ENCODE peak calls at places on chromosomes 7 and 10, in six cellular contexts. One of them, this sample, is unnamed.

GRCh38 chr10:327889-328809 is 192.9 kb downstream of the ZMYND11 start:
- DNase-seq in psoas muscle: no peak
- DNase-seq in GM06990: no peak
- DNase-seq in progenitor cell of endocrine pancreas: no peak
- DNase-seq in cardiac fibroblast: no peak
- DNase-seq in prostate gland: no peak
- DNase-seq in this sample: no peak

GRCh38 chr10:72145657-72146450 is 57.5 kb upstream of the SPOCK2 start:
- DNase-seq in psoas muscle: no peak
- DNase-seq in GM06990: no peak
- DNase-seq in progenitor cell of endocrine pancreas: no peak
- DNase-seq in cardiac fibroblast: no peak
- DNase-seq in prostate gland: no peak
- DNase-seq in this sample: no peak

GRCh38 chr7:16062269-16062668 is 359.1 kb downstream of the CRPPA start:
- DNase-seq in psoas muscle: no peak
- DNase-seq in GM06990: no peak
- DNase-seq in progenitor cell of endocrine pancreas: no peak
- DNase-seq in cardiac fibroblast: peak; percentile 73
- DNase-seq in prostate gland: no peak
- DNase-seq in this sample: no peak

GRCh38 chr7:102875700-102876192 is 37.1 kb upstream of the LRRC17 start:
- DNase-seq in psoas muscle: no peak
- DNase-seq in GM06990: no peak
- DNase-seq in progenitor cell of endocrine pancreas: no peak
- DNase-seq in cardiac fibroblast: peak; percentile 92
- DNase-seq in prostate gland: no peak
- DNase-seq in this sample: no peak

GRCh38 chr7:47480576-47481538 is 101.1 kb downstream of the TNS3 start:
- DNase-seq in psoas muscle: no peak
- DNase-seq in GM06990: peak; percentile 66
- DNase-seq in progenitor cell of endocrine pancreas: no peak
- DNase-seq in cardiac fibroblast: no peak
- DNase-seq in prostate gland: peak; percentile 42
- DNase-seq in this sample: no peak

GRCh38 chr7:132161231-132161915 is 414.9 kb downstream of the PLXNA4 start:
- DNase-seq in psoas muscle: peak; percentile 38
- DNase-seq in GM06990: no peak
- DNase-seq in progenitor cell of endocrine pancreas: no peak
- DNase-seq in cardiac fibroblast: peak; percentile 44
- DNase-seq in prostate gland: peak; percentile 17
- DNase-seq in this sample: no peak

GRCh38 chr10:97169911-97170693 is 15.7 kb downstream of the SLIT1 start:
- DNase-seq in psoas muscle: no peak
- DNase-seq in GM06990: no peak
- DNase-seq in progenitor cell of endocrine pancreas: no peak
- DNase-seq in cardiac fibroblast: no peak
- DNase-seq in prostate gland: peak; percentile 74
- DNase-seq in this sample: no peak

GRCh38 chr10:133325392-133325760 is 11.3 kb downstream of the CALY start:
- DNase-seq in psoas muscle: no peak
- DNase-seq in GM06990: no peak
- DNase-seq in progenitor cell of endocrine pancreas: no peak
- DNase-seq in cardiac fibroblast: no peak
- DNase-seq in prostate gland: no peak
- DNase-seq in this sample: no peak

GRCh38 chr10:133343557-133343956 is 3.6 kb upstream of the PRAP1 start:
- DNase-seq in psoas muscle: no peak
- DNase-seq in GM06990: no peak
- DNase-seq in progenitor cell of endocrine pancreas: no peak
- DNase-seq in cardiac fibroblast: no peak
- DNase-seq in prostate gland: no peak
- DNase-seq in this sample: no peak

GRCh38 chr10:121616291-121616690 is 18.0 kb upstream of the FGFR2 start:
- DNase-seq in psoas muscle: no peak
- DNase-seq in GM06990: no peak
- DNase-seq in progenitor cell of endocrine pancreas: no peak
- DNase-seq in cardiac fibroblast: no peak
- DNase-seq in prostate gland: no peak
- DNase-seq in this sample: no peak

GRCh38 chr10:100362570-100363496 is 15.8 kb downstream of the SCD start:
- DNase-seq in psoas muscle: no peak
- DNase-seq in GM06990: no peak
- DNase-seq in progenitor cell of endocrine pancreas: no peak
- DNase-seq in cardiac fibroblast: no peak
- DNase-seq in prostate gland: no peak
- DNase-seq in this sample: no peak

GRCh38 chr7:71236488-71237179 is 104.7 kb downstream of the GALNT17 start:
- DNase-seq in psoas muscle: no peak
- DNase-seq in GM06990: no peak
- DNase-seq in progenitor cell of endocrine pancreas: no peak
- DNase-seq in cardiac fibroblast: no peak
- DNase-seq in prostate gland: no peak
- DNase-seq in this sample: no peak

GRCh38 chr10:110679633-110680472 is 35.7 kb downstream of the RBM20 start:
- DNase-seq in psoas muscle: peak; percentile 80
- DNase-seq in GM06990: no peak
- DNase-seq in progenitor cell of endocrine pancreas: no peak
- DNase-seq in cardiac fibroblast: no peak
- DNase-seq in prostate gland: no peak
- DNase-seq in this sample: no peak

GRCh38 chr10:37434091-37434490 is 308.7 kb downstream of the ANKRD30A start:
- DNase-seq in psoas muscle: no peak
- DNase-seq in GM06990: no peak
- DNase-seq in progenitor cell of endocrine pancreas: no peak
- DNase-seq in cardiac fibroblast: peak; percentile 0
- DNase-seq in prostate gland: no peak
- DNase-seq in this sample: no peak

GRCh38 chr7:108413782-108414492 is 42.3 kb downstream of the NRCAM start:
- DNase-seq in psoas muscle: no peak
- DNase-seq in GM06990: no peak
- DNase-seq in progenitor cell of endocrine pancreas: no peak
- DNase-seq in cardiac fibroblast: peak; percentile 36
- DNase-seq in prostate gland: no peak
- DNase-seq in this sample: no peak

GRCh38 chr10:72303424-72304128 is 29.9 kb downstream of the DDIT4 start:
- DNase-seq in psoas muscle: no peak
- DNase-seq in GM06990: no peak
- DNase-seq in progenitor cell of endocrine pancreas: no peak
- DNase-seq in cardiac fibroblast: no peak
- DNase-seq in prostate gland: no peak
- DNase-seq in this sample: no peak

GRCh38 chr7:127897704-127898454 is 133.4 kb downstream of the LRRC4 start:
- DNase-seq in psoas muscle: no peak
- DNase-seq in GM06990: no peak
- DNase-seq in progenitor cell of endocrine pancreas: no peak
- DNase-seq in cardiac fibroblast: no peak
- DNase-seq in prostate gland: no peak
- DNase-seq in this sample: no peak

GRCh38 chr10:12800302-12800701 is 201.2 kb downstream of the CCDC3 start:
- DNase-seq in psoas muscle: no peak
- DNase-seq in GM06990: no peak
- DNase-seq in progenitor cell of endocrine pancreas: no peak
- DNase-seq in cardiac fibroblast: no peak
- DNase-seq in prostate gland: no peak
- DNase-seq in this sample: no peak

GRCh38 chr7:16078076-16078952 is 343.0 kb downstream of the CRPPA start:
- DNase-seq in psoas muscle: no peak
- DNase-seq in GM06990: no peak
- DNase-seq in progenitor cell of endocrine pancreas: no peak
- DNase-seq in cardiac fibroblast: peak; percentile 84
- DNase-seq in prostate gland: peak; percentile 45
- DNase-seq in this sample: no peak

GRCh38 chr7:5266148-5267028 is 16.4 kb upstream of the SLC29A4 start:
- DNase-seq in psoas muscle: no peak
- DNase-seq in GM06990: no peak
- DNase-seq in progenitor cell of endocrine pancreas: no peak
- DNase-seq in cardiac fibroblast: no peak
- DNase-seq in prostate gland: no peak
- DNase-seq in this sample: no peak

DNA sequence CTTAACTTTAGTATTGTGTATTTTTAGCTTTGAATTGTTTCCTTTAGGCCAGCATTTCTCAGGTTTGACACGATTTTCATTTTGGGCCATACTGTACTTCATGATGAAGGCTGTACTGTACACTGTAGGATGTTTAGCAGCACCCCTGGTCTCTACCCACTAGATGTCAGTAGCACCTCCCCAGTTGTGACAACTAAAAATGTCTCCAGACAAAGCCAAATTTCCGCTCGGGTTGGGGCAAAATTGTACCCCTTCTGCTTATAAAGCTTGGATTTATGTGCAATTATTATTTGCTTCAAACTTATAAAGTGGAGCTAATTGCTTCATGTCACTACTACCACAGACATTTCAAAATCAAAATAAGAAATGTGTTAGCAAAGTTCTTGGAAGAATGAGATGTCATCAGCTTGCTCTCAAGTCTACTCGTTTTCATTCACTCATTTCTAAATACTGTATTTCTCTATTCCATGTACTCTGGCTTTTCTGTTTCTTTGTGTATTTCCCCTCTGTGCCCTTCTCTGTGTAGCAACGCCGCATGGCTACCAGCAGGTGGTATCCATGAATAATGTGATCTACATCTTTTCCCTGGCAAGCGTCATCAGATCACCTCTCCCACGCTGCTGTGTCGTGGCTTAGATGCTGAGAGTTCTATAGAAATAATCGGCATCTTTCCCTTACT is 47.7 kb upstream of the CALCR start:
- DNase-seq in psoas muscle: no peak
- DNase-seq in GM06990: no peak
- DNase-seq in progenitor cell of endocrine pancreas: no peak
- DNase-seq in cardiac fibroblast: peak; percentile 30
- DNase-seq in prostate gland: no peak
- DNase-seq in this sample: no peak
- TF ChIP-seq CTCF in psoas muscle: no peak
- TF ChIP-seq CTCF in GM06990: peak; percentile 52
- TF ChIP-seq CTCF in progenitor cell of endocrine pancreas: peak; percentile 64
- TF ChIP-seq CTCF in cardiac fibroblast: peak; percentile 63
- TF ChIP-seq CTCF in prostate gland: no peak
- TF ChIP-seq CTCF in this sample: peak; percentile 34

GRCh38 chr10:69862882-69863530 is 61.3 kb downstream of the COL13A1 start:
- DNase-seq in psoas muscle: no peak
- DNase-seq in GM06990: no peak
- DNase-seq in progenitor cell of endocrine pancreas: no peak
- DNase-seq in cardiac fibroblast: no peak
- DNase-seq in prostate gland: no peak
- DNase-seq in this sample: no peak

GRCh38 chr10:69863580-69863979 is 61.9 kb downstream of the COL13A1 start:
- DNase-seq in psoas muscle: no peak
- DNase-seq in GM06990: no peak
- DNase-seq in progenitor cell of endocrine pancreas: no peak
- DNase-seq in cardiac fibroblast: no peak
- DNase-seq in prostate gland: no peak
- DNase-seq in this sample: no peak

GRCh38 chr10:69860290-69860689 is 58.6 kb downstream of the COL13A1 start:
- DNase-seq in psoas muscle: no peak
- DNase-seq in GM06990: no peak
- DNase-seq in progenitor cell of endocrine pancreas: no peak
- DNase-seq in cardiac fibroblast: no peak
- DNase-seq in prostate gland: no peak
- DNase-seq in this sample: no peak

GRCh38 chr10:69864321-69864720 is 62.6 kb downstream of the COL13A1 start:
- DNase-seq in psoas muscle: no peak
- DNase-seq in GM06990: no peak
- DNase-seq in progenitor cell of endocrine pancreas: no peak
- DNase-seq in cardiac fibroblast: peak; percentile 81
- DNase-seq in prostate gland: no peak
- DNase-seq in this sample: no peak

GRCh38 chr10:69861251-69862240 is 59.8 kb downstream of the COL13A1 start:
- DNase-seq in psoas muscle: no peak
- DNase-seq in GM06990: no peak
- DNase-seq in progenitor cell of endocrine pancreas: no peak
- DNase-seq in cardiac fibroblast: peak; percentile 90
- DNase-seq in prostate gland: no peak
- DNase-seq in this sample: no peak
- TF ChIP-seq CTCF in psoas muscle: peak; percentile 15
- TF ChIP-seq CTCF in GM06990: peak; percentile 12
- TF ChIP-seq CTCF in progenitor cell of endocrine pancreas: peak; percentile 39
- TF ChIP-seq CTCF in cardiac fibroblast: peak; percentile 39
- TF ChIP-seq CTCF in prostate gland: no peak
- TF ChIP-seq CTCF in this sample: no peak

GRCh38 chr10:104122273-104123107 is 519 bp downstream of the SFR1 start:
- DNase-seq in psoas muscle: no peak
- DNase-seq in GM06990: no peak
- DNase-seq in progenitor cell of endocrine pancreas: no peak
- DNase-seq in cardiac fibroblast: peak; percentile 19
- DNase-seq in prostate gland: no peak
- DNase-seq in this sample: no peak

GRCh38 chr10:104120903-104121484 is 977 bp upstream of the SFR1 start:
- DNase-seq in psoas muscle: peak; percentile 90
- DNase-seq in GM06990: peak; percentile 73
- DNase-seq in progenitor cell of endocrine pancreas: peak; percentile 55
- DNase-seq in cardiac fibroblast: peak; percentile 98
- DNase-seq in prostate gland: peak; percentile 95
- DNase-seq in this sample: peak; percentile 77

GRCh38 chr10:104120512-104120902 is 1.5 kb upstream of the SFR1 start:
- DNase-seq in psoas muscle: no peak
- DNase-seq in GM06990: no peak
- DNase-seq in progenitor cell of endocrine pancreas: no peak
- DNase-seq in cardiac fibroblast: no peak
- DNase-seq in prostate gland: no peak
- DNase-seq in this sample: no peak

GRCh38 chr10:104121485-104122272 is at the start of gene SFR1:
- DNase-seq in psoas muscle: peak; percentile 99
- DNase-seq in GM06990: peak; percentile 100
- DNase-seq in progenitor cell of endocrine pancreas: peak; percentile 99
- DNase-seq in cardiac fibroblast: peak; percentile 99
- DNase-seq in prostate gland: peak; percentile 99
- DNase-seq in this sample: peak; percentile 97

GRCh38 chr10:104123397-104123796 is 1.4 kb downstream of the SFR1 start:
- DNase-seq in psoas muscle: no peak
- DNase-seq in GM06990: no peak
- DNase-seq in progenitor cell of endocrine pancreas: no peak
- DNase-seq in cardiac fibroblast: peak; percentile 53
- DNase-seq in prostate gland: no peak
- DNase-seq in this sample: no peak
- TF ChIP-seq CTCF in psoas muscle: peak; percentile 10
- TF ChIP-seq CTCF in GM06990: peak; percentile 29
- TF ChIP-seq CTCF in progenitor cell of endocrine pancreas: no peak
- TF ChIP-seq CTCF in cardiac fibroblast: peak; percentile 34
- TF ChIP-seq CTCF in prostate gland: no peak
- TF ChIP-seq CTCF in this sample: no peak

DNA sequence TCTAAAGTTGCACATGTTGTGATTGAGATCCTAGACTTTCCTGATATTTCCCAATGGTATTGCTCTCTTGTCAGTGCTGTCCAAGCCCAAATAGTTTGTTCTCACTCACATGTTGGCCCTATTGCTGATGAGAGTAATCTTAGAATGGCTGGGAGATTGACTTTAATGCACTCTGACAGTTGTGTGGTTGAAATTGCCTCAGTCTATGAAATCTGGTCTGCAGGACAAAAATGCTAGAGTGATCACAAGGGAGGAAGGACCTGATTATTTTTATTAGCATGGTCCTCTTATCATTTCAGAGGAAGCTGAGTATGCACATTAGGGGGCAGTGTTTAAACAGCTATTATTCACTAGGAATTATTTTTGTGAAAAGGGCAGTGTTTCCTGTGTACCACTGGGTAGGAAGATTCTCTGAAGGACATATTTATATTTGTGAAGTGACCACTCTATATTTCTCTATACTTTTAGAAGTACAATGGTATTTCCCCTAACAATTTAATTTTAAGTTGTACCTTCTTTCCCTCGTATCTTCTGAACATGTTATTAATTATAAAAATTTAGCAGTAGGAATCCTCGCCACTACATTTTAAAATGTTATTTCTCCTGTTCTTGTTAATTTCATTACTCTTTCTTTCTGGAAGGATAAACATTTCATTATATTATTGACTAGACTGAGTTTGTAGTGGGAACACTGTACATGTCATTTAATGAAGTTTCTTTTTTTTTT is 64.4 kb downstream of the SUGCT start:
- DNase-seq in psoas muscle: no peak
- DNase-seq in GM06990: no peak
- DNase-seq in progenitor cell of endocrine pancreas: no peak
- DNase-seq in cardiac fibroblast: peak; percentile 84
- DNase-seq in prostate gland: no peak
- DNase-seq in this sample: no peak
- TF ChIP-seq CTCF in psoas muscle: no peak
- TF ChIP-seq CTCF in GM06990: peak; percentile 36
- TF ChIP-seq CTCF in progenitor cell of endocrine pancreas: peak; percentile 31
- TF ChIP-seq CTCF in cardiac fibroblast: peak; percentile 50
- TF ChIP-seq CTCF in prostate gland: no peak
- TF ChIP-seq CTCF in this sample: no peak